ENCODE peak calls at places on chromosomes 1 and 21, in seven cellular contexts. X is HCT116, M is GM12878, P is K562, N is HepG2, C is SK-N-SH, H is H1. O is an unnamed sample.
A peak's percentile ranks its signal among the peaks of the same experiment; 100 is the strongest.

GRCh38 chr1:158564608-158565007 is 5.8 kb downstream of the OR6P1 start:
- DNase-seq in X (no peak), M (no peak), P (no peak), N (no peak), C (no peak), H (no peak), O (no peak)

GRCh38 chr21:23160914-23161313 is 2162.7 kb downstream of the NCAM2 start:
- DNase-seq in X (no peak), M (no peak), P (no peak), N (no peak), C (peak; percentile 3), H (no peak), O (no peak)

GRCh38 chr1:66739401-66740157 is 12.7 kb upstream of the DYNLT5 start:
- DNase-seq in X (no peak), M (no peak), P (no peak), N (no peak), C (no peak), H (no peak), O (no peak)

GRCh38 chr1:89085781-89086180 is 20.8 kb upstream of the GBP1 start:
- DNase-seq in X (peak; percentile 40), M (no peak), P (peak; percentile 49), N (peak; percentile 52), C (peak; percentile 62), H (no peak), O (peak; percentile 76)

GRCh38 chr1:15950763-15951295 is 25.1 kb downstream of the ZBTB17 start:
- DNase-seq in X (no peak), M (no peak), P (peak; percentile 61), N (no peak), C (no peak), H (no peak), O (no peak)

GRCh38 chr1:40987439-40988276 is 8.2 kb downstream of the CTPS1 start:
- DNase-seq in X (no peak), M (no peak), P (no peak), N (no peak), C (no peak), H (no peak), O (no peak)

GRCh38 chr1:89260575-89261275 is 11.9 kb downstream of the GBP5 start:
- DNase-seq in X (no peak), M (no peak), P (no peak), N (no peak), C (no peak), H (no peak), O (no peak)

GRCh38 chr1:76669624-76670023 is 197.7 kb upstream of the ST6GALNAC5 start:
- DNase-seq in X (no peak), M (no peak), P (no peak), N (no peak), C (no peak), H (no peak), O (no peak)

GRCh38 chr1:87325982-87326738 is 2.5 kb upstream of the LMO4 start:
- DNase-seq in X (no peak), M (no peak), P (peak; percentile 45), N (peak; percentile 44), C (peak; percentile 40), H (no peak), O (peak; percentile 65)

GRCh38 chr1:242751941-242752340 is 227.4 kb upstream of the PLD5 start:
- DNase-seq in X (no peak), M (no peak), P (no peak), N (no peak), C (no peak), H (no peak), O (no peak)

GRCh38 chr1:31523769-31524168 is 52.5 kb upstream of the TINAGL1 start:
- DNase-seq in X (no peak), M (no peak), P (no peak), N (peak; percentile 32), C (no peak), H (no peak), O (no peak)

GRCh38 chr1:223683586-223684487 is 18.3 kb upstream of the CAPN8 start:
- DNase-seq in X (no peak), M (no peak), P (peak; percentile 45), N (no peak), C (peak; percentile 60), H (no peak), O (peak; percentile 84)

GRCh38 chr1:53582211-53583020 is 123.2 kb downstream of the DMRTB1 start:
- DNase-seq in X (no peak), M (no peak), P (peak; percentile 42), N (no peak), C (no peak), H (no peak), O (no peak)

GRCh38 chr1:210505601-210506564 is 177.2 kb downstream of the HHAT start:
- DNase-seq in X (no peak), M (no peak), P (no peak), N (no peak), C (no peak), H (no peak), O (peak; percentile 25)

GRCh38 chr1:39852876-39853275 is 30.4 kb downstream of the TRIT1 start:
- DNase-seq in X (no peak), M (no peak), P (no peak), N (no peak), C (no peak), H (no peak), O (peak; percentile 89)

GRCh38 chr1:87980494-87980893 is 651.8 kb downstream of the LMO4 start:
- DNase-seq in X (no peak), M (no peak), P (no peak), N (no peak), C (no peak), H (no peak), O (no peak)

GRCh38 chr1:68625636-68626035 is 128.8 kb upstream of the DEPDC1 start:
- DNase-seq in X (no peak), M (no peak), P (no peak), N (no peak), C (no peak), H (no peak), O (no peak)

GRCh38 chr1:32464191-32464715 is 619 bp upstream of the ZBTB8B start:
- DNase-seq in X (no peak), M (no peak), P (no peak), N (no peak), C (peak; percentile 33), H (no peak), O (no peak)

GRCh38 chr1:216750031-216750627 is 26.9 kb upstream of the ESRRG start:
- DNase-seq in X (no peak), M (no peak), P (no peak), N (peak; percentile 21), C (peak; percentile 33), H (peak; percentile 27), O (peak; percentile 78)

GRCh38 chr1:31572323-31573104 is 3.8 kb upstream of the TINAGL1 start:
- DNase-seq in X (no peak), M (no peak), P (no peak), N (peak; percentile 84), C (no peak), H (no peak), O (peak; percentile 60)

GRCh38 chr1:155207578-155208405 is at the start of gene THBS3:
- DNase-seq in X (no peak), M (no peak), P (no peak), N (no peak), C (peak; percentile 73), H (no peak), O (no peak)

GRCh38 chr21:37828515-37828914 is 87.7 kb downstream of the KCNJ6 start:
- DNase-seq in X (no peak), M (no peak), P (no peak), N (no peak), C (no peak), H (no peak), O (no peak)

GRCh38 chr1:240385985-240386978 is 225.7 kb downstream of the GREM2 start:
- DNase-seq in X (no peak), M (no peak), P (no peak), N (no peak), C (no peak), H (no peak), O (peak; percentile 51)

GRCh38 chr21:26835027-26835713 is 10.0 kb downstream of the ADAMTS1 start:
- DNase-seq in X (no peak), M (no peak), P (no peak), N (no peak), C (no peak), H (no peak), O (no peak)

GRCh38 chr1:4969556-4970129 is 315.2 kb downstream of the AJAP1 start:
- DNase-seq in X (no peak), M (no peak), P (no peak), N (no peak), C (no peak), H (no peak), O (no peak)

GRCh38 chr1:14676400-14676799 is 77.9 kb downstream of the KAZN start:
- DNase-seq in X (no peak), M (no peak), P (no peak), N (no peak), C (no peak), H (no peak), O (no peak)

GRCh38 chr1:14674030-14674429 is 75.5 kb downstream of the KAZN start:
- DNase-seq in X (no peak), M (no peak), P (no peak), N (no peak), C (no peak), H (no peak), O (no peak)

GRCh38 chr1:14679027-14679688 is 80.7 kb downstream of the KAZN start:
- DNase-seq in X (no peak), M (no peak), P (no peak), N (no peak), C (no peak), H (no peak), O (no peak)

GRCh38 chr1:14678011-14678638 is 79.6 kb downstream of the KAZN start:
- DNase-seq in X (no peak), M (no peak), P (no peak), N (no peak), C (no peak), H (no peak), O (no peak)

GRCh38 chr1:14677291-14677690 is 78.8 kb downstream of the KAZN start:
- DNase-seq in X (no peak), M (no peak), P (no peak), N (no peak), C (no peak), H (no peak), O (no peak)
- TF ChIP-seq JUND in X (no peak), M (no peak), P (no peak), N (no peak), C (no peak), H (no peak), O (no peak)

GRCh38 chr1:82597620-82598019 is 796.9 kb downstream of the ADGRL2 start:
- DNase-seq in X (no peak), M (no peak), P (no peak), N (no peak), C (peak; percentile 12), H (no peak), O (no peak)
- TF ChIP-seq JUND in X (no peak), M (no peak), P (no peak), N (no peak), C (no peak), H (no peak), O (no peak)

DNA sequence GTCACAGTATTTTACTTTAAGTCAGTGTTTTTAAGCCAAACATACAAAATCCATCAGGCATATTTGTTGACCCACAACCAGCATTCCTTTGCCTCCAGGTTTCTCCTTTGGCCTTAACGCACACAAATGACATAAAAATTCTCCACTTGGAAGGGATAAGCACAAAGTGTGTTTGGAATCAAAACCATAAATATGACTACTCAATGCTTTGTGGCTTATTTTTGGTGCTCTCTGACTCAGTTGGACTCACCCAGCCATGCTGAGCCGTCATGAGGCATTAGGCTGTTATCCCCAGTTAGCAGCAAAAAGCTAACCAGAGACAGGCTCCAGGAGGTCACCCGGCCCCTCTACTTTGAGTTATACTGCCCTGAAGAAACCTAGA is 948 bp downstream of the PRUNE1 start:
- DNase-seq in X (no peak), M (no peak), P (no peak), N (no peak), C (no peak), H (no peak), O (no peak)
- TF ChIP-seq JUND in X (no peak), M (no peak), P (no peak), N (no peak), C (no peak), H (no peak), O (no peak)

GRCh38 chr21:29641001-29641634 is 298.7 kb downstream of the GRIK1 start:
- DNase-seq in X (no peak), M (no peak), P (no peak), N (no peak), C (no peak), H (no peak), O (no peak)
- TF ChIP-seq JUND in X (no peak), M (no peak), P (no peak), N (no peak), C (no peak), H (no peak), O (no peak)

O was measured in T47D.